ENCODE peak calls at places on chromosomes 13 and 19, in five cellular contexts. Z is HCT116, Y is H1, C is HepG2, K is GM12878. M is an unnamed sample.

GRCh38 chr13:35879111-35879510 is 252.1 kb downstream of the DCLK1 start:
- DNase-seq in Z (no peak), Y (no peak), C (no peak), K (no peak), M (no peak)

GRCh38 chr13:30042272-30042671 is 191.9 kb upstream of the UBL3 start:
- DNase-seq in Z (no peak), Y (no peak), C (no peak), K (no peak), M (no peak)

GRCh38 chr19:35162471-35163326 is 8.2 kb downstream of the FXYD5 start:
- DNase-seq in Z (peak), Y (no peak), C (no peak), K (no peak), M (no peak)

GRCh38 chr19:38003427-38004099 is 96.6 kb downstream of the SIPA1L3 start:
- DNase-seq in Z (no peak), Y (peak), C (no peak), K (peak), M (no peak)

GRCh38 chr19:13428352-13428751 is 77.9 kb downstream of the CACNA1A start:
- DNase-seq in Z (peak), Y (peak), C (no peak), K (no peak), M (peak)

GRCh38 chr13:74243637-74244526 is 109.7 kb upstream of the KLF12 start:
- DNase-seq in Z (no peak), Y (no peak), C (no peak), K (no peak), M (no peak)

GRCh38 chr19:2602391-2603181 is 99.9 kb downstream of the GNG7 start:
- DNase-seq in Z (no peak), Y (peak), C (no peak), K (no peak), M (no peak)

GRCh38 chr13:69274231-69274630 is 833.4 kb upstream of the ATXN8OS start:
- DNase-seq in Z (no peak), Y (no peak), C (no peak), K (no peak), M (no peak)

GRCh38 chr13:106472621-106473020 is 62.8 kb downstream of the EFNB2 start:
- DNase-seq in Z (no peak), Y (no peak), C (no peak), K (no peak), M (no peak)

GRCh38 chr13:47976325-47976724 is 24.7 kb downstream of the SUCLA2 start:
- DNase-seq in Z (no peak), Y (no peak), C (no peak), K (no peak), M (no peak)

GRCh38 chr13:27466513-27466912 is 16.1 kb upstream of the MTIF3 start:
- DNase-seq in Z (no peak), Y (no peak), C (no peak), K (no peak), M (no peak)

GRCh38 chr13:94110011-94110410 is 369.5 kb downstream of the DCT start:
- DNase-seq in Z (no peak), Y (no peak), C (no peak), K (no peak), M (no peak)

GRCh38 chr19:3178973-3179738 is 587 bp downstream of the S1PR4 start:
- DNase-seq in Z (no peak), Y (no peak), C (no peak), K (no peak), M (no peak)

GRCh38 chr19:44720945-44721344 is 22.0 kb downstream of the CEACAM16 start:
- DNase-seq in Z (no peak), Y (no peak), C (no peak), K (no peak), M (no peak)

GRCh38 chr19:6532244-6532999 is 1.6 kb downstream of the TNFSF9 start:
- DNase-seq in Z (no peak), Y (no peak), C (no peak), K (no peak), M (peak)

GRCh38 chr19:50808856-50809255 is 14.7 kb downstream of the KLK1 start:
- DNase-seq in Z (no peak), Y (no peak), C (no peak), K (no peak), M (no peak)

GRCh38 chr13:91123456-91124127 is 223.9 kb upstream of the MIR17HG start:
- DNase-seq in Z (no peak), Y (no peak), C (no peak), K (no peak), M (no peak)

GRCh38 chr13:111893607-111894443 is 173.1 kb upstream of the SOX1 start:
- DNase-seq in Z (no peak), Y (peak), C (no peak), K (no peak), M (no peak)

GRCh38 chr13:49498211-49498610 is 2.5 kb downstream of the PHF11 start:
- DNase-seq in Z (no peak), Y (no peak), C (no peak), K (no peak), M (no peak)

GRCh38 chr13:49499889-49500660 is 4.3 kb downstream of the PHF11 start:
- DNase-seq in Z (no peak), Y (no peak), C (no peak), K (no peak), M (no peak)

GRCh38 chr13:49494645-49495044 is 1.1 kb upstream of the PHF11 start:
- DNase-seq in Z (no peak), Y (no peak), C (no peak), K (no peak), M (no peak)

GRCh38 chr13:49497272-49497671 is 1.5 kb downstream of the PHF11 start:
- DNase-seq in Z (no peak), Y (no peak), C (no peak), K (no peak), M (no peak)

DNA sequence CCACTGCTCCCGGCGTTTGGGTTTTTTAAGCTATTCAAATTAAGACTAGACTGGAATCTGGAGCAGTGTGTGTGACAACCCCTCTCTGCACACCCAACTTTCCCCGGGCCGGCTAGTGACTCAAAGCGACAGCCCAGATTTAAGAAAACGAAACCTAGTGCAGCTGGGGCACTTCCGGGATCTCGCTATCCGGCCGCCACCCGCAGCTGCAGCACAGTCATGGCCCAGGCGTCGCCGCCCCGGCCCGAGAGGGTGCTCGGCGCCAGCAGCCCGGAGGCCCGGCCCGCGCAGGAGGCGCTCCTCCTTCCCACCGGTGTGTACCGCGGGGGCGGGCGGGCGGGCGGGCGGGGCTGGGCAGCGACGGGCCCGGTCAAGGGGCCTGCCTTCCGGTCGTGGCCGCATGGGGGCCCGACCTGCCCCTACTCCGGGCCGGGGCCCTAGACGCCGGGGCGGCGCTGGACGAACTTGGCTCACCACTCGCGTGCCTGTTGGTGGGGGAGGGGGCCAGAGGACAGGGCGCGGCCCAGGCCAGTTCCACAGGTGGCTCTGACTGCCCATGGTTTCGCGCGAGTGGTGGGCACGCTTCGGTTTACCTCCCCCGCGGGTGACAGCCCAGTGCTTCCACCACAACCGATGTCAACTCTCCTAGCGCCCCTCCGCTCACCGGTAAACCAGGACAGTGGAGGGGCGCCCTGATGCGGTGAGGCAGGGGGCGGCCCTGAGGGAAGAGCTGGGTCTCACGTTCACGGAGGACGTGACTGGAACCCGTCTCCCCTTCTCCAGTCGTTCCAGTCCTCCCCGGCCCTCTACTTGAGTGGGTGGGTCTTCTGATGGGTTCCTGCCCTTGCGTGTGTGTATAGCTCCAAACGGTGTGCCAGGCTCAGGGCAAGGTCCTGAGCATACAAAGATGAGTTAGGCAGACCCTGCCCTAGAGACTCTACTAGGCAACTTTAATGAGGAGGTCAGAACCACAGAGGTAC is at the start of gene PHF11:
- DNase-seq in Z (no peak), Y (peak), C (peak), K (peak), M (peak)
- TF ChIP-seq SRF in Z (no peak), Y (no peak), C (no peak), K (no peak), M (no peak)

DNA sequence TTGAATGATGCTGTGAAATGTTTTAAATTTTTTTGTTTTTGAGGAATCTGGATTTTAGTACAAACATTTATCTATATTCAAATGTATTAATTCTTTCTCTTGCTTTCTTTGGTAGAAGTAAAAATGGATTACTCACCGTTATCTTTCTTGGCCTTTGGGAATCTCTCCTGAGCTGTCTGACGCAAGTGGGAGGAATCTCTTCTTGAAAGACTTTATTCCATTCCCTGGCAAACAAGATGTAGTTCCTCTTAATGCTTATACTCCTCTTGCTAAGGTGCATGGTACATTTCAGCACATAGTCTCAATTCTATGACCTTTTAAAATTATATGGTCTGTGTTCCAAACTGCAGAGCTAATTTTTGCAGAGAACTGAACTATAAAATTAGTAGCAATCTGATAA is 246.2 kb upstream of the SLC10A2 start:
- DNase-seq in Z (no peak), Y (no peak), C (no peak), K (no peak), M (no peak)
- TF ChIP-seq SRF in Z (no peak), Y (no peak), C (no peak), K (no peak), M (no peak)

DNA sequence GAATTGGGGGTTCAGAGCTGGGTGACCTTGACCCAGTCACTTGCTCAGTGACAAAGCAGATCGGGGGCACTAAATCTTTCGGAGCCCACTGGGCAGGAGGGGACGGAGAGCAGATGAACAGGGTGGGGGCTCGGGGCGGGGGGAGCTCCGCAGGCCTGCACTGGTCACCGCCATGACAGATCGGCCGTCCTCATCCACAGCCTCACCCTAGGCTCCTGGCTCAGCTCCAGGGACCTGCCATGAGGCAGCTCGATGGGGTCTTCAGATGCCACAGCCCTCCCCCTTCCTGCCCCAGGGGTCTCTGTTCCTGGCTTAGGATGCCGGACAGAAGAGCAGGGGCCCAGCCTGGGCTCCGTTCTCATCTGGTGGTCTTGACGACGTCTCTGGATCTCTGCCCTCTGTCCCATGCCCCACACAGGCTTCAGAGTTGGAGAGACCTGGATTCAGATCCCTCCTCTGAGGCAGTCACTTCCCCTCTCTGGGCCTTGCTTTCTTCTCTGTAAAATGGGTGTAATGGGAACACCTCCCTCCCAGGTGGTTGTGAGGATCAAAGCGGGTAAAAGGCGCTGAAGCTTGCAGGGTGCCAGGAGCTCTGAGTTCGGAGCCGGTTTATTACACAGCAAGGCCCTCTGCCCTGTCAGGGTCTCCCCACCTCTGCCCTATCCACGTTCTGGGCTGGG is 3.0 kb downstream of the KDM4B start:
- DNase-seq in Z (no peak), Y (no peak), C (no peak), K (no peak), M (no peak)
- TF ChIP-seq SRF in Z (no peak), Y (no peak), C (no peak), K (no peak), M (no peak)

GRCh38 chr13:65111223-65111622 is 2118.9 kb downstream of the PCDH9 start:
- DNase-seq in Z (no peak), Y (no peak), C (no peak), K (no peak), M (no peak)
- TF ChIP-seq SRF in Z (no peak), Y (no peak), C (no peak), K (no peak), M (no peak)

GRCh38 chr13:31172001-31172400 is 10.3 kb upstream of the HSPH1 start:
- DNase-seq in Z (no peak), Y (no peak), C (no peak), K (no peak), M (no peak)
- TF ChIP-seq SRF in Z (no peak), Y (no peak), C (no peak), K (no peak), M (no peak)

DNA sequence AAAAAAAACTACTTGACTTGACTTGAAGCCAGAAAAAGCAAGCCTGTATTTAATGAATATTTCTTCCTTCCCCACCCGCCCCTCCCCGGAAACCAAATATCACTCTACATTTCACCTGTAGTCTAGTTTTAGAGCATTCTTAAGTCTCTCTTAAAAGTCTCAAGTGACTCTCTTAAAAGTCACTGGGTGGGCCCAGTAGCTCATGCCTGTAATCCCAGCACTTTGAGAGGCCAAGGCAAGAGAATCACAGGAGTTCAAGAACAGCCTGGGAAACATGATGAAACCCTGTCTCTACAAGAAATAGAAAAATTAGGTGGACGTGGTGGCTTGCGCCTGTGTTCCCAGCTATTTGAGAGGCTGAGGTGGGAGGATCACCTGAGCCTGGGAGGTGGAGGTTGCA is 72.0 kb downstream of the TSC22D1 start:
- DNase-seq in Z (no peak), Y (no peak), C (no peak), K (no peak), M (no peak)
- TF ChIP-seq SRF in Z (no peak), Y (no peak), C (no peak), K (no peak), M (no peak)

GRCh38 chr19:1447944-1448343 is 2.0 kb upstream of the APC2 start:
- DNase-seq in Z (no peak), Y (no peak), C (no peak), K (no peak), M (no peak)

GRCh38 chr19:1445185-1445931 is 4.6 kb upstream of the APC2 start:
- DNase-seq in Z (no peak), Y (peak), C (peak), K (no peak), M (peak)

GRCh38 chr19:1447565-1447903 is 2.4 kb upstream of the APC2 start:
- DNase-seq in Z (no peak), Y (no peak), C (no peak), K (no peak), M (no peak)

GRCh38 chr19:1446713-1447564 is 3.0 kb upstream of the APC2 start:
- DNase-seq in Z (no peak), Y (peak), C (no peak), K (no peak), M (peak)

GRCh38 chr19:1445932-1446712 is 3.8 kb upstream of the APC2 start:
- DNase-seq in Z (no peak), Y (peak), C (no peak), K (no peak), M (peak)
- TF ChIP-seq SRF in Z (no peak), Y (no peak), C (no peak), K (no peak), M (no peak)

GRCh38 chr19:49331616-49332055 is 3.6 kb upstream of the CD37 start:
- DNase-seq in Z (peak), Y (no peak), C (peak), K (peak), M (peak)
- TF ChIP-seq SRF in Z (no peak), Y (no peak), C (no peak), K (no peak), M (no peak)

GRCh38 chr13:20400774-20401173 is 124.9 kb downstream of the CRYL1 start:
- DNase-seq in Z (no peak), Y (no peak), C (no peak), K (no peak), M (no peak)
- TF ChIP-seq SRF in Z (no peak), Y (no peak), C (no peak), K (no peak), M (no peak)